ENCODE peak calls at places on chromosomes 5 and 9, in seven cellular contexts. B, W, Y, O, H, T and G are unnamed samples.

GRCh38 chr5:10836991-10837390 is 76.0 kb upstream of the DAP start:
- DNase-seq in B (peak), W (no peak), Y (no peak), O (no peak), H (no peak), T (peak), G (no peak)

GRCh38 chr9:101235105-101235866 is 149.5 kb downstream of the BAAT start:
- DNase-seq in B (no peak), W (no peak), Y (peak), O (no peak), H (no peak), T (no peak), G (peak)

GRCh38 chr9:72401396-72401795 is 36.4 kb upstream of the ZFAND5 start:
- DNase-seq in B (no peak), W (no peak), Y (no peak), O (no peak), H (no peak), T (no peak), G (no peak)

GRCh38 chr9:71249729-71250317 is 128.4 kb upstream of the TRPM3 start:
- DNase-seq in B (peak), W (no peak), Y (peak), O (no peak), H (peak), T (peak), G (peak)

GRCh38 chr9:2465921-2466460 is 155.6 kb upstream of the VLDLR start:
- DNase-seq in B (peak), W (no peak), Y (peak), O (no peak), H (peak), T (no peak), G (no peak)

GRCh38 chr9:121698627-121699270 is 47.3 kb downstream of the DAB2IP start:
- DNase-seq in B (no peak), W (peak), Y (peak), O (peak), H (no peak), T (no peak), G (peak)

GRCh38 chr9:120905794-120906248 is 20.8 kb downstream of the TRAF1 start:
- DNase-seq in B (no peak), W (no peak), Y (no peak), O (no peak), H (no peak), T (no peak), G (no peak)

GRCh38 chr9:133844876-133845658 is 106.9 kb upstream of the SARDH start:
- DNase-seq in B (peak), W (no peak), Y (no peak), O (no peak), H (peak), T (peak), G (no peak)

GRCh38 chr5:125408582-125409069 is 662.2 kb upstream of the ZNF608 start:
- DNase-seq in B (peak), W (no peak), Y (no peak), O (no peak), H (no peak), T (peak), G (no peak)
- H2BK120ac ChIP-seq in B (peak), W (no peak), Y (no peak), O (no peak), H (no peak), T (peak), G (no peak)

DNA sequence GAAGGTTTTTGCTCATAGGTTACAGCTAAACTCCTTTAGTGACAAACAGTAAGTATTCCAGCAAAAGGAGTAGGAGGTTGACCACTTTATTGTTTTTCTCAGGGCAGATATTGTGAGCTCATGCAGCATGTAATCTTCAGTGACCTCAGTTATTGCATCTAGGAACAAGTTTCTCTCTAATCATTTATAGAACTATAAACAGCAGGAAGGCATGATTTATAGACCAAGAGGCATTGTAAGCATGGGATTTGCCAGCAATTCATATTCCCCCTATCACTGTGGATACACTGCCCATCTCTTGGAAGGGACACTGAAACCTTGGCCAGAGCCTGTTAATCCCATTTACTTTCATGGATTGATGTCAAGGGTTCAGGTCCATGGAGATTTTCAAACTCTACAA is 15.4 kb upstream of the FAM170A start:
- DNase-seq in B (no peak), W (no peak), Y (no peak), O (no peak), H (no peak), T (no peak), G (no peak)
- H2BK120ac ChIP-seq in B (no peak), W (no peak), Y (no peak), O (no peak), H (no peak), T (no peak), G (no peak)

GRCh38 chr5:95379133-95379532 is 12.0 kb upstream of the FAM81B start:
- DNase-seq in B (no peak), W (no peak), Y (no peak), O (no peak), H (no peak), T (no peak), G (no peak)
- H2BK120ac ChIP-seq in B (no peak), W (no peak), Y (no peak), O (no peak), H (no peak), T (no peak), G (no peak)

DNA sequence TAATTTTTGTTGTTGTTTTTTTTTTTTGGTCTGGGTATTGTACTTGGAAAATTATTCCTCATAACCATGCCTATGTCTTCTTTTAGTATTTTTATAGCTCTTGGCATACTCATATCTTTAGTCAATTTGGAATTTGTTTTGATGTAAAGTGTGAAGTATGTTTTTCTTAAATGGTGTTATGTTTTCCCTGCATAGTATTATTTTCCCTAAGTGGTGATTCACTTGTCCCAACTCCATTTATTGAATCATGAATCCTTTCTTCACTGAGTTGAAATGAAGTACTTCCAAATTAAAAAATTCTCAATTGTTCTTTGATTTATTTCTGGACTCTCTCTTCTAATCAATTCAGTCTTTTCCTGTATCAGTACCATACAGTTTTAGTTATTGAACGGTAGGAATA is 46.5 kb downstream of the POLK start:
- DNase-seq in B (no peak), W (no peak), Y (no peak), O (no peak), H (no peak), T (no peak), G (no peak)
- H2BK120ac ChIP-seq in B (no peak), W (no peak), Y (no peak), O (no peak), H (no peak), T (no peak), G (no peak)

GRCh38 chr5:142697356-142697807 is 11.5 kb upstream of the FGF1 start:
- DNase-seq in B (peak), W (peak), Y (peak), O (no peak), H (no peak), T (peak), G (no peak)
- H2BK120ac ChIP-seq in B (peak), W (no peak), Y (no peak), O (no peak), H (no peak), T (no peak), G (no peak)

GRCh38 chr5:154077692-154078091 is 38.9 kb downstream of the MFAP3 start:
- DNase-seq in B (peak), W (no peak), Y (no peak), O (no peak), H (no peak), T (no peak), G (no peak)

GRCh38 chr5:154071799-154072781 is 33.3 kb downstream of the MFAP3 start:
- DNase-seq in B (peak), W (peak), Y (peak), O (peak), H (peak), T (peak), G (peak)

GRCh38 chr5:154078305-154078704 is 39.5 kb downstream of the MFAP3 start:
- DNase-seq in B (no peak), W (no peak), Y (no peak), O (no peak), H (no peak), T (no peak), G (no peak)

GRCh38 chr5:154072782-154073171 is 34.0 kb downstream of the MFAP3 start:
- DNase-seq in B (no peak), W (no peak), Y (no peak), O (no peak), H (no peak), T (no peak), G (peak)

DNA sequence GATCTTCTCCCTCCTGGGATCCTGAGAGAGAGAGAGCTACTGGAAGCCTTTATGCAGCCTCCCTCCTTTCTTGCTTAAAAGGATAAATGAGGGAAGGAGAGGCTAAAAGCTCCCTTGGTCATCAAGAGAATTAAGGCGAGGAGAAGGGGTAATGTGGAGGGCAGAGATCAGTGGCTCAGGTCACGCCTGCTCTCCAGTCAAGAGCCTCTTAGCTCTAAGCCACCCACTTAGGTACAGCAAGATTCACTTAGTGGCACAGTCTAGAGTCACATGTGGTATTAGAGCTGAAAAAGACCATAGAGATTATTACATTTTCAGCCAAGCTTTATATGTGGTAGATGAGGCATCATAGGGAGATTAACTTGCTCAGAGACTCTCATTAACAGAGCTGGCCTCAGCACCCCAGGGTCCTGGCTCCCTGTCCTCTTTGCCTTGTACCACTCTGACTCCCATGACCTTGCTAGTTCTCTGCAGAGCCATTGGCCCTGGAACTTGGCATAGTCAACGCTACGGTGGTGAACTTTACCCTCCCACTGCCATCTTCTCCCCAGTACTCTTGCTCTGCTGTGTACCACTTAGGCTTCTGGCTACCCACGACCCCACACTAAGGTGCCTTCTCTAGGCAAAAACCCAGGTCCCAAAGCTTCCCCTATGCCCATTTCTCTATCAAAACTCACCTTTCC is 37.6 kb downstream of the MFAP3 start:
- DNase-seq in B (no peak), W (no peak), Y (no peak), O (no peak), H (no peak), T (no peak), G (no peak)
- H2BK120ac ChIP-seq in B (no peak), W (no peak), Y (no peak), O (no peak), H (no peak), T (no peak), G (no peak)

GRCh38 chr5:172458956-172459355 is 4.6 kb upstream of the SH3PXD2B start:
- DNase-seq in B (no peak), W (no peak), Y (no peak), O (no peak), H (no peak), T (no peak), G (no peak)
- H2BK120ac ChIP-seq in B (no peak), W (no peak), Y (no peak), O (no peak), H (no peak), T (no peak), G (no peak)

DNA sequence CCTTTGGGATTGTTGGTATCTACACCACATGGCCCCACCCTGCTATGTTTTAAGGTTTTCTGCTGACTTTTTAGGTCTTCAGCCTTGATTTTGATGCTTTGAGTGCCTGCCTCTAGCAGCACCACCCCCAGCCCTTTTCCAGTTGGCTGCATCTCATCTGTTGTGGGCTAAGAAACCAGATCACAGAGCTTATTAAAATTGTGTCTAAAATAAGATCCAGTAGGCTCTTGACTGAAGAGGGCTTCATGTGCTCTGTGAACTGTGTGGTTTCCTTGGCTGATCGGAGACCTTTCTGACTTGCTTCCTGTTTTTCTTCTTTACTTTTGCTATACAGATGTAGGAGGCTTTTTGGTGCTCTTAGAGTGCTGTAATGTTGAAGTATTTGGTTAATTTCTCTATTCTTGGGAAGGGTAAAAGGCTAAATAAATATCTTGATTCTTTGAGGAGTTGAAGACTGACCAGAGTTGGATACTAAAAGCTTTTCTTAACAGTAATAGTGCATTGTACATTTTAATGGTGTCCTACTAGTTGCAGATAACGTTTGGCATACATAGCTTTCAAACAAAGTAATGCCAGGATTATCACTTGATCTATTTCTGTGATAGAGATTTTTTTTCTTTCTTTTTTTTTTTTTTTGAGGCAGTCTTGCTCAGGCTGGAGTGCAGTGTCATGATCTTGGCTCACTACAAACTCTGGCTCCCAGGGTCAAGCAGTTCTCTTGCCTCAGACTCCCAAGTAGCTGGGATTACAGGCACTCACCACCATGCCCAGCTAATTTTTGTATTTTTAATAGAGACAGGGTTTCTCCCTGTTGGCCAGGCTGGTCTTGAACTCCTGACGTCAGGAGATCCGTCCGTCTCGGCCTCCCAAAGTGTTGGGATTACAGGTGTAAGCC is 4.5 kb downstream of the UBE2D2 start:
- DNase-seq in B (peak), W (no peak), Y (no peak), O (no peak), H (no peak), T (peak), G (no peak)
- H2BK120ac ChIP-seq in B (no peak), W (no peak), Y (no peak), O (no peak), H (no peak), T (no peak), G (no peak)

GRCh38 chr5:134525687-134526482 is 415 bp downstream of the JADE2 start:
- DNase-seq in B (peak), W (peak), Y (peak), O (peak), H (peak), T (peak), G (peak)
- H2BK120ac ChIP-seq in B (peak), W (no peak), Y (peak), O (no peak), H (peak), T (peak), G (no peak)

GRCh38 chr9:23801523-23801922 is 24.5 kb downstream of the ELAVL2 start:
- DNase-seq in B (no peak), W (no peak), Y (no peak), O (no peak), H (no peak), T (no peak), G (no peak)
- H2BK120ac ChIP-seq in B (no peak), W (no peak), Y (no peak), O (no peak), H (no peak), T (no peak), G (no peak)